ENCODE peak calls at places on chromosome 1, in four cellular contexts. One of them, this sample, is unnamed.

GRCh38 chr1:113657556-113658063 is 101.7 kb downstream of the PHTF1 start:
- DNase-seq in heart left ventricle: no peak
- DNase-seq in sigmoid colon: no peak
- DNase-seq in K562: no peak
- DNase-seq in this sample: no peak

GRCh38 chr1:83701396-83701795 is 297.5 kb downstream of the TTLL7 start:
- DNase-seq in heart left ventricle: no peak
- DNase-seq in sigmoid colon: no peak
- DNase-seq in K562: no peak
- DNase-seq in this sample: no peak

GRCh38 chr1:108082006-108082405 is 117.0 kb upstream of the VAV3 start:
- DNase-seq in heart left ventricle: no peak
- DNase-seq in sigmoid colon: no peak
- DNase-seq in K562: no peak
- DNase-seq in this sample: no peak

GRCh38 chr1:71422221-71422620 is 341.4 kb upstream of the ZRANB2 start:
- DNase-seq in heart left ventricle: no peak
- DNase-seq in sigmoid colon: no peak
- DNase-seq in K562: no peak
- DNase-seq in this sample: no peak

GRCh38 chr1:85259866-85260345 is 444 bp upstream of the C1orf52 start:
- DNase-seq in heart left ventricle: peak; percentile 62
- DNase-seq in sigmoid colon: peak; percentile 73
- DNase-seq in K562: no peak
- DNase-seq in this sample: no peak

GRCh38 chr1:175016073-175016722 is 7.0 kb downstream of the MRPS14 start:
- DNase-seq in heart left ventricle: no peak
- DNase-seq in sigmoid colon: no peak
- DNase-seq in K562: no peak
- DNase-seq in this sample: no peak

GRCh38 chr1:29179641-29180184 is 2.0 kb downstream of the SRSF4 start:
- DNase-seq in heart left ventricle: no peak
- DNase-seq in sigmoid colon: no peak
- DNase-seq in K562: peak; percentile 52
- DNase-seq in this sample: no peak

GRCh38 chr1:202579806-202580205 is 130.4 kb downstream of the SYT2 start:
- DNase-seq in heart left ventricle: no peak
- DNase-seq in sigmoid colon: no peak
- DNase-seq in K562: no peak
- DNase-seq in this sample: no peak

GRCh38 chr1:232111616-232112015 is 485.0 kb downstream of the DISC1 start:
- DNase-seq in heart left ventricle: no peak
- DNase-seq in sigmoid colon: no peak
- DNase-seq in K562: no peak
- DNase-seq in this sample: no peak

GRCh38 chr1:27993241-27993640 is 33.5 kb downstream of the XKR8 start:
- DNase-seq in heart left ventricle: no peak
- DNase-seq in sigmoid colon: no peak
- DNase-seq in K562: no peak
- DNase-seq in this sample: no peak

GRCh38 chr1:103256490-103256889 is 148.2 kb upstream of the COL11A1 start:
- DNase-seq in heart left ventricle: no peak
- DNase-seq in sigmoid colon: no peak
- DNase-seq in K562: no peak
- DNase-seq in this sample: no peak

GRCh38 chr1:53532912-53533311 is 73.7 kb downstream of the DMRTB1 start:
- DNase-seq in heart left ventricle: no peak
- DNase-seq in sigmoid colon: no peak
- DNase-seq in K562: no peak
- DNase-seq in this sample: no peak

GRCh38 chr1:185350027-185350442 is 33.0 kb upstream of the IVNS1ABP start:
- DNase-seq in heart left ventricle: no peak
- DNase-seq in sigmoid colon: no peak
- DNase-seq in K562: no peak
- DNase-seq in this sample: no peak

GRCh38 chr1:165886988-165887387 is 59.6 kb downstream of the UCK2 start:
- DNase-seq in heart left ventricle: no peak
- DNase-seq in sigmoid colon: no peak
- DNase-seq in K562: no peak
- DNase-seq in this sample: no peak

GRCh38 chr1:22601610-22602009 is 34.8 kb upstream of the C1QA start:
- DNase-seq in heart left ventricle: no peak
- DNase-seq in sigmoid colon: no peak
- DNase-seq in K562: no peak
- DNase-seq in this sample: no peak

GRCh38 chr1:22598736-22599135 is 35.4 kb downstream of the EPHA8 start:
- DNase-seq in heart left ventricle: no peak
- DNase-seq in sigmoid colon: no peak
- DNase-seq in K562: no peak
- DNase-seq in this sample: no peak

GRCh38 chr1:22600817-22601605 is 35.4 kb upstream of the C1QA start:
- DNase-seq in heart left ventricle: no peak
- DNase-seq in sigmoid colon: no peak
- DNase-seq in K562: no peak
- DNase-seq in this sample: no peak

GRCh38 chr1:22602060-22602740 is 34.2 kb upstream of the C1QA start:
- DNase-seq in heart left ventricle: no peak
- DNase-seq in sigmoid colon: no peak
- DNase-seq in K562: no peak
- DNase-seq in this sample: no peak

GRCh38 chr1:22600071-22600816 is 36.2 kb upstream of the C1QA start:
- DNase-seq in heart left ventricle: no peak
- DNase-seq in sigmoid colon: no peak
- DNase-seq in K562: peak; percentile 41
- DNase-seq in this sample: no peak
- H3K27ac ChIP-seq in heart left ventricle: no peak overlapping the region
- H3K27ac ChIP-seq in sigmoid colon: no peak overlapping the region
- H3K27ac ChIP-seq in K562: no peak overlapping the region
- H3K27ac ChIP-seq in this sample: no peak overlapping the region

DNA sequence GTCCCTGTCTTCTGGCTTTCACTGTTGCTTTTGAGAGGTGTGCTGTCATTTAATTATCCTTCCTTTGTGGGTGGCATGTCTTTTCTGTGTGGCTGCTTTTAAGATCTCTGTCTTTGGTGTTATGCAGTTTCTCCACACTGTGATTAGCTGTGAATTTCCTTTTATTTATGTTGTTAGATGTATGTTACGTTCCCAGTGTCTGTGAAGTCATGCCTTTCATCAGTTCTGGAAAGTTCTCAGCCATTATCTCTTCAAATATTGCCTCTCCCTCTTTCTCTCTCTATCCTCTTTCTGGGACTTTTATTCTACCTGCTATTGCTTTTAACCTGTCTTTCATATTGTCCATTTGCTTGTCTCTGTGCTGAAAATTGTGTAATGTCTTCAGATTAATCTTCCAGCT is 21.0 kb upstream of the CSF3R start:
- DNase-seq in heart left ventricle: no peak
- DNase-seq in sigmoid colon: no peak
- DNase-seq in K562: no peak
- DNase-seq in this sample: no peak
- H3K4me1 ChIP-seq in heart left ventricle: no peaks in the 10 kb centered on the region
- H3K4me1 ChIP-seq in sigmoid colon: no peaks in the 10 kb centered on the region
- H3K4me1 ChIP-seq in K562: no peaks in the 10 kb centered on the region
- H3K4me1 ChIP-seq in this sample: no peaks in the 10 kb centered on the region

GRCh38 chr1:13751985-13752384 is 52.0 kb downstream of the PRDM2 start:
- DNase-seq in heart left ventricle: no peak
- DNase-seq in sigmoid colon: no peak
- DNase-seq in K562: no peak
- DNase-seq in this sample: no peak

GRCh38 chr1:13751458-13751871 is 51.5 kb downstream of the PRDM2 start:
- DNase-seq in heart left ventricle: no peak
- DNase-seq in sigmoid colon: no peak
- DNase-seq in K562: no peak
- DNase-seq in this sample: no peak

GRCh38 chr1:13749543-13750307 is 49.7 kb downstream of the PRDM2 start:
- DNase-seq in heart left ventricle: peak; percentile 58
- DNase-seq in sigmoid colon: peak; percentile 80
- DNase-seq in K562: peak; percentile 78
- DNase-seq in this sample: peak; percentile 47

GRCh38 chr1:13746342-13746741 is 46.4 kb downstream of the PRDM2 start:
- DNase-seq in heart left ventricle: no peak
- DNase-seq in sigmoid colon: no peak
- DNase-seq in K562: no peak
- DNase-seq in this sample: no peak

DNA sequence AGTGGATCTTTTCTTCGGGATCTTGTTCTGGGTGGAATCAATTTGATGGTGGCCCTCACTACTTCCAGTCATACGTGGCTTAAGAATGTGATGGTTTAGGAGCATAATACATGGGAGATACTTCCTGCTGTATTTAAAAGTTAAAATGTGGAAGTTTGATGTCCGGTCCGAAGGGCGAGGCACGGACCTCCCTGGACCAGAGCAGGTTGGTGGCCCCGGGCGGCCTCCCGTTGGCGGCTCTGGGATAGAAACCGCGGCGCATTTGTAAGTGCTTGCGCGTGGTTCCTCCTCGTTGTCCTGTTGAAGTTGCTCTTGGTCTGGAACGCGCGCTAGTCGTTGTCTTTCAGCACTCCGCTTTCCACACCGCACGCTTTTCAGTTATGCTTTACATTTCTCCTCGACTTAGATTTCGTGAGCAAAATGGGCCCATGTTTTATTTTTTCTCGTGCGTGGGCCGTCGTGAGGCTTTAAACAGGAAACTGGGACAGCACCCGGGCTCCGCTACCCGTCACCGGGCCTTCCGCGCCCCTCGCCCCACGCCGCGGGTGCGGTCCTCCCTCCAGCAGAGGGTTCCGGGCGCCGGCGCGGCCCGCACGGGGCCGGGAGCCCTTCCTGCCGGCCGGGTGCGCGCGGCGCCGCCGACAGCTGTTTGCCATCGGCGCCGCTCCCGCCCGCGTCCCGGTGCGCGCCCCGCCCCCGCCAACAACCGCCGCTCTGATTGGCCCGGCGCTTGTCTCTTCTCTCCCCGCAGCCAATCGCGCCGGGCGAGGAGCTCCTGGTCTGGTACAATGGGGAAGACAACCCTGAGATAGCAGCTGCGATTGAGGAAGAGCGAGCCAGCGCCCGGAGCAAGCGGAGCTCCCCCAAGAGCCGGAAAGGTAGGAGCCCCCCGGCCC is 48.9 kb downstream of the PRDM2 start:
- DNase-seq in heart left ventricle: peak; percentile 97
- DNase-seq in sigmoid colon: peak; percentile 99
- DNase-seq in K562: peak; percentile 100
- DNase-seq in this sample: peak; percentile 99
- TF ChIP-seq POLR2A in heart left ventricle: no peak
- TF ChIP-seq POLR2A in sigmoid colon: peak; percentile 53
- TF ChIP-seq POLR2A in K562: peak; percentile 75
- TF ChIP-seq POLR2A in this sample: peak; percentile 48

GRCh38 chr1:38275960-38276359 is 229.4 kb upstream of the POU3F1 start:
- DNase-seq in heart left ventricle: no peak
- DNase-seq in sigmoid colon: peak; percentile 6
- DNase-seq in K562: peak; percentile 31
- DNase-seq in this sample: no peak

GRCh38 chr1:38277646-38278045 is 231.1 kb upstream of the POU3F1 start:
- DNase-seq in heart left ventricle: no peak
- DNase-seq in sigmoid colon: no peak
- DNase-seq in K562: no peak
- DNase-seq in this sample: no peak

GRCh38 chr1:38283736-38284470 is 237.3 kb upstream of the POU3F1 start:
- DNase-seq in heart left ventricle: no peak
- DNase-seq in sigmoid colon: no peak
- DNase-seq in K562: no peak
- DNase-seq in this sample: no peak

GRCh38 chr1:38274974-38275373 is 228.4 kb upstream of the POU3F1 start:
- DNase-seq in heart left ventricle: no peak
- DNase-seq in sigmoid colon: peak; percentile 46
- DNase-seq in K562: peak; percentile 37
- DNase-seq in this sample: peak; percentile 36

DNA sequence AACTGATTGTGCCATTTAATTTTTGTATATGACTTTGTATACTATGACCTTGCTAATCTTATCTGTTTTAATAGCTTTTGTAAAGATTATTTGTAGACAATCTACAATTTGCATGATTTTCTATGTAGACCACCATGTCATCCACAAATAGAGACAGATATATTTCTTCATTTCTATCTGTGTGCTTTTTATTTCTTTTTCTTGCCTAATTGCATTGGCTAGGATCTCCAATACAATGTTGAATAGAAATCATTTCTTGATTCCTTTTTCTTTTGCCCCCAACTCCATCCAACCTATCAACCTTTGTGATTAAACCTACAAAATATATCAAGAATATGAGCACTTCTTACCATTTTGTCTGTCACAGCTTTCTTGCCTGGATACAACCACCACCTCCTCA is 232.6 kb upstream of the POU3F1 start:
- DNase-seq in heart left ventricle: no peak
- DNase-seq in sigmoid colon: no peak
- DNase-seq in K562: no peak
- DNase-seq in this sample: no peak
- H3K27ac ChIP-seq in heart left ventricle: no peak overlapping the region
- H3K27ac ChIP-seq in sigmoid colon: no peak overlapping the region
- H3K27ac ChIP-seq in K562: no peak overlapping the region
- H3K27ac ChIP-seq in this sample: no peak overlapping the region

DNA sequence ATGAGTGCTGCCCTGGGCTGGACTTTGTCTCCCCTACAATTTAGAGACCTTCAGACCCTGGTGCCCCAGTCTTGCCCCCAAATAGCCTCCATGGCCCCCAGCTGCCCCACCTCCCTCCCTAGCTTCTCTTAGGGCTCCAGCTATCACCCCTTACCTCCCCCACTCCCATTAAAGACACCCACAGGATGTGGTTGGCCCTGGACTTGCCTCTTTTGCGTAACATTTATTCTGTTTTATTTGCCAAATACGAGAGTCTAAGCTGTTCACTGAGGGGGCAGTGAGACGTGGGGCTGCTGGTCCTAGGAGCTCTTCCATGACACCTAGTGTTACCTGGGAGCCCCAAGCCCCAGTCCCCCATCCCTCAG is 4.5 kb downstream of the ZC3H12A start:
- DNase-seq in heart left ventricle: no peak
- DNase-seq in sigmoid colon: no peak
- DNase-seq in K562: no peak
- DNase-seq in this sample: no peak
- H3K4me1 ChIP-seq in heart left ventricle: peaks cover 50% of the 10 kb centered on the region
- H3K4me1 ChIP-seq in sigmoid colon: peaks cover 61% of the 10 kb centered on the region
- H3K4me1 ChIP-seq in K562: peaks cover 78% of the 10 kb centered on the region
- H3K4me1 ChIP-seq in this sample: peaks cover 52% of the 10 kb centered on the region

GRCh38 chr1:63317007-63317813 is 5.2 kb upstream of the FOXD3 start:
- DNase-seq in heart left ventricle: peak; percentile 39
- DNase-seq in sigmoid colon: peak; percentile 80
- DNase-seq in K562: peak; percentile 87
- DNase-seq in this sample: peak; percentile 54
- TF ChIP-seq POLR2A in heart left ventricle: no peak
- TF ChIP-seq POLR2A in sigmoid colon: no peak
- TF ChIP-seq POLR2A in K562: no peak
- TF ChIP-seq POLR2A in this sample: no peak

GRCh38 chr1:76625887-76626286 is 241.4 kb upstream of the ST6GALNAC5 start:
- DNase-seq in heart left ventricle: no peak
- DNase-seq in sigmoid colon: no peak
- DNase-seq in K562: no peak
- DNase-seq in this sample: no peak

GRCh38 chr1:76622774-76623173 is 244.5 kb upstream of the ST6GALNAC5 start:
- DNase-seq in heart left ventricle: no peak
- DNase-seq in sigmoid colon: no peak
- DNase-seq in K562: no peak
- DNase-seq in this sample: no peak

DNA sequence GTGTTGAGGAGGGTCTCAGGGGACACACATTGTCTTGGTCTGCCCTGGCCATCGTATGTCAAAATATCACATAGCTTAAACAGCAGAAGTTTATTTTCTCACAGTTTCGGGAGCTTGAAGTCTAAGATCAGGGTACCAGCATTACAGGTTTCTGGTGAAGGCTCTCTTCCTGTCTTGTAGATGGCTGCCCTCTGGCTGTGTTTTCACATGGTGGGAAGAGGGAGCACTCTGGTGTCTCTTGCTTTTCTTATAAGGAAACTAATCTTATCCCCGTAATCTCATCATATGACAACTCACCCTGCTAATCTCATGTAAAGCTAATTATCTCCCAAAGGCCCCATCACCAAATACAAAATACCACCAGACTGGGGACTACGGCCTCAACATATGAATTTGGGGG is 246.9 kb upstream of the ST6GALNAC5 start:
- DNase-seq in heart left ventricle: no peak
- DNase-seq in sigmoid colon: no peak
- DNase-seq in K562: no peak
- DNase-seq in this sample: no peak
- H3K27ac ChIP-seq in heart left ventricle: no peak overlapping the region
- H3K27ac ChIP-seq in sigmoid colon: no peak overlapping the region
- H3K27ac ChIP-seq in K562: no peak overlapping the region
- H3K27ac ChIP-seq in this sample: no peak overlapping the region